ENCODE peak calls at places on chromosomes 4 and X, in five cellular contexts. A is NCI-H510A treated with DMSO at 0.1 percent for 48 hours; D is activated CD8-positive, alpha-beta T cell treated with anti-CD3 and anti-CD28 coated beads for 36 hours; S is body of pancreas; C is H4. E is an unnamed sample.

GRCh38 chrX:72003811-72004750 is 93.4 kb downstream of the NHSL2 start:
- DNase-seq in S (no peak), A (no peak), C (peak), D (no peak), E (peak)

GRCh38 chrX:15947648-15948317 is 93.2 kb upstream of the AP1S2 start:
- DNase-seq in A (no peak), S (no peak), C (peak), D (no peak), E (no peak)

GRCh38 chrX:45232139-45232538 is 31.5 kb upstream of the DIPK2B start:
- DNase-seq in D (peak), A (no peak), S (no peak), C (no peak), E (no peak)

GRCh38 chr4:151046609-151047008 is 31.5 kb upstream of the LRBA start:
- DNase-seq in S (no peak), D (no peak), C (no peak), A (no peak), E (no peak)

GRCh38 chr4:40205259-40206198 is 8.7 kb downstream of the RHOH start:
- DNase-seq in D (peak), A (no peak), C (no peak), S (no peak), E (peak)

GRCh38 chrX:12390301-12390700 is 252.0 kb downstream of the FRMPD4 start:
- DNase-seq in C (no peak), D (no peak), A (no peak), S (no peak), E (no peak)

GRCh38 chrX:109927663-109928273 is 75.1 kb upstream of the TMEM164 start:
- DNase-seq in C (no peak), D (no peak), A (no peak), S (no peak), E (no peak)

GRCh38 chr4:80090101-80090500 is 17.1 kb upstream of the ANTXR2 start:
- DNase-seq in S (no peak), A (no peak), C (no peak), D (no peak), E (no peak)

GRCh38 chr4:48602222-48602621 is 112.2 kb downstream of the ZAR1 start:
- DNase-seq in A (peak), S (no peak), C (peak), D (no peak), E (no peak)

GRCh38 chr4:161564230-161564834 is 599.5 kb downstream of the FSTL5 start:
- DNase-seq in S (no peak), A (peak), D (no peak), C (no peak), E (no peak)

GRCh38 chr4:184451726-184452125 is 22.6 kb downstream of the IRF2 start:
- DNase-seq in D (no peak), S (no peak), C (no peak), A (no peak), E (no peak)

GRCh38 chr4:109559625-109559982 is 442 bp upstream of the MCUB start:
- DNase-seq in C (no peak), S (no peak), D (peak), A (no peak), E (no peak)

GRCh38 chr4:125283702-125284279 is 31.0 kb upstream of the FAT4 start:
- DNase-seq in S (no peak), A (peak), D (no peak), C (peak), E (peak)

GRCh38 chr4:102174800-102175199 is 170.5 kb downstream of the SLC39A8 start:
- DNase-seq in A (no peak), D (no peak), C (peak), S (no peak), E (no peak)

GRCh38 chr4:32778938-32779337 is 2058.8 kb downstream of the PCDH7 start:
- DNase-seq in D (no peak), A (no peak), S (no peak), C (no peak), E (no peak)

GRCh38 chrX:12970691-12971202 is 4.2 kb upstream of the TMSB4X start:
- DNase-seq in C (no peak), A (no peak), S (peak), D (peak), E (no peak)

GRCh38 chr4:72767903-72768817 is 199.1 kb upstream of the ADAMTS3 start:
- DNase-seq in C (peak), D (no peak), A (no peak), S (no peak), E (no peak)

GRCh38 chr4:48454591-48454990 is 28.6 kb upstream of the SLC10A4 start:
- DNase-seq in S (no peak), A (no peak), D (no peak), C (no peak), E (no peak)

GRCh38 chr4:173917255-173917960 is 366.1 kb downstream of the FBXO8 start:
- DNase-seq in C (no peak), A (no peak), D (no peak), S (no peak), E (no peak)